ENCODE peak calls at places on chromosome 20, in ten cellular contexts. X is cardiac muscle cell, Q is endodermal cell, E is fibroblast of lung, B is A549, N is pancreas, V is mammary epithelial cell, M is astrocyte, L is NT2/D1, Y is gastrocnemius medialis. G is an unnamed sample. For H3K4me1, the result is how much of the 10 kb centered on the place peaks cover.

GRCh38 chr20:20603339-20603990 is 109.0 kb downstream of the RALGAPA2 start:
- DNase-seq in M (no peak), N (no peak), Q (peak), X (no peak), L (no peak), B (no peak), Y (no peak), E (no peak), V (peak), G (no peak)

GRCh38 chr20:21395039-21395665 is 2.2 kb downstream of the NKX2-4 start:
- DNase-seq in V (no peak), X (no peak), B (no peak), E (no peak), Y (no peak), Q (no peak), N (no peak), L (no peak), M (no peak), G (no peak)

GRCh38 chr20:6583134-6583738 is 184.2 kb upstream of the BMP2 start:
- DNase-seq in L (peak), N (peak), V (peak), B (peak), Y (peak), M (peak), E (peak), X (peak), Q (peak), G (peak)

GRCh38 chr20:62452475-62453095 is 23.2 kb downstream of the GATA5 start:
- DNase-seq in N (no peak), B (no peak), L (no peak), M (no peak), V (no peak), E (no peak), Q (no peak), Y (no peak), X (no peak), G (no peak)

GRCh38 chr20:44427804-44428173 is 47.9 kb upstream of the TTPAL start:
- DNase-seq in V (no peak), M (no peak), N (no peak), L (no peak), E (no peak), B (no peak), Q (no peak), Y (no peak), X (no peak), G (no peak)

GRCh38 chr20:21981607-21982344 is 276.3 kb downstream of the PAX1 start:
- DNase-seq in Y (no peak), E (peak), M (peak), V (no peak), N (no peak), L (no peak), Q (no peak), B (no peak), X (no peak), G (no peak)

GRCh38 chr20:7722564-7722963 is 217.7 kb downstream of the HAO1 start:
- DNase-seq in V (no peak), L (no peak), X (peak), N (no peak), Q (no peak), B (no peak), M (peak), E (no peak), Y (no peak), G (no peak)

GRCh38 chr20:47973519-47974233 is 188.4 kb upstream of the SULF2 start:
- DNase-seq in V (no peak), E (no peak), Q (peak), X (peak), M (peak), Y (no peak), L (no peak), B (no peak), N (no peak), G (no peak)

GRCh38 chr20:62353289-62354030 is 13.7 kb downstream of the LAMA5 start:
- DNase-seq in L (no peak), Q (no peak), B (no peak), M (no peak), N (peak), E (no peak), X (no peak), V (no peak), Y (no peak), G (no peak)

GRCh38 chr20:14937021-14937420 is 599.6 kb upstream of the FLRT3 start:
- DNase-seq in E (no peak), L (no peak), X (no peak), B (no peak), N (no peak), Y (no peak), M (no peak), Q (no peak), V (no peak), G (no peak)

GRCh38 chr20:49483018-49483705 is 694 bp upstream of the KCNB1 start:
- DNase-seq in E (no peak), L (no peak), B (no peak), X (no peak), Y (no peak), M (no peak), Q (peak), N (no peak), V (no peak), G (no peak)

GRCh38 chr20:20938599-20938998 is 167.6 kb downstream of the LINC00237 start:
- DNase-seq in V (no peak), Y (no peak), M (no peak), B (no peak), L (no peak), N (no peak), X (no peak), Q (no peak), E (no peak), G (no peak)

GRCh38 chr20:46289416-46289815 is 18.9 kb downstream of the CDH22 start:
- DNase-seq in Y (no peak), L (no peak), M (no peak), Q (no peak), N (no peak), B (no peak), E (no peak), X (no peak), V (no peak), G (no peak)

GRCh38 chr20:62723768-62724420 is 15.3 kb downstream of the NTSR1 start:
- DNase-seq in V (no peak), L (no peak), Q (no peak), N (peak), B (no peak), X (no peak), M (no peak), Y (no peak), E (no peak), G (no peak)

GRCh38 chr20:40959325-40960092 is 69.1 kb upstream of the TOP1 start:
- DNase-seq in V (no peak), L (no peak), X (no peak), B (no peak), Y (no peak), M (no peak), E (no peak), N (no peak), Q (no peak), G (no peak)

GRCh38 chr20:11229772-11230171 is 556.0 kb upstream of the JAG1 start:
- DNase-seq in N (no peak), X (peak), V (peak), E (peak), B (peak), L (no peak), Y (peak), Q (no peak), M (peak), G (no peak)

GRCh38 chr20:17856024-17856564 is 112.5 kb downstream of the SNX5 start:
- DNase-seq in Q (no peak), L (no peak), X (no peak), E (peak), V (peak), N (no peak), M (no peak), B (no peak), Y (no peak), G (no peak)

GRCh38 chr20:19120569-19120968 is 91.9 kb upstream of the SLC24A3 start:
- DNase-seq in L (no peak), B (no peak), X (no peak), E (no peak), N (no peak), Y (no peak), V (no peak), Q (no peak), M (no peak), G (no peak)

GRCh38 chr20:15945301-15945700 is 627.9 kb downstream of the KIF16B start:
- DNase-seq in B (no peak), M (no peak), Y (no peak), V (no peak), Q (no peak), X (no peak), E (peak), N (no peak), L (no peak), G (no peak)

GRCh38 chr20:49303211-49303610 is 25.4 kb upstream of the ZNFX1 start:
- DNase-seq in X (peak), Y (no peak), B (no peak), L (no peak), E (no peak), M (peak), N (no peak), Q (no peak), V (no peak), G (no peak)

GRCh38 chr20:64025101-64025825 is 10.7 kb upstream of the C20orf204 start:
- DNase-seq in X (no peak), N (no peak), L (no peak), Q (peak), B (no peak), Y (no peak), M (no peak), V (no peak), E (no peak), G (no peak)

GRCh38 chr20:11851646-11852045 is 66.0 kb upstream of the BTBD3 start:
- DNase-seq in Y (no peak), X (no peak), Q (no peak), M (no peak), L (no peak), N (no peak), E (no peak), B (no peak), V (peak), G (no peak)

GRCh38 chr20:20712004-20712473 is 405 bp downstream of the RALGAPA2 start:
- DNase-seq in E (peak), M (no peak), Y (peak), N (peak), B (no peak), Q (no peak), V (no peak), X (no peak), L (no peak), G (no peak)

GRCh38 chr20:62995481-62995880 is 11.3 kb downstream of the BHLHE23 start:
- DNase-seq in X (no peak), V (no peak), Y (no peak), M (no peak), E (no peak), L (no peak), N (no peak), Q (no peak), B (no peak), G (no peak)

GRCh38 chr20:34240698-34241615 is at the start of gene ASIP:
- DNase-seq in E (no peak), V (no peak), M (peak), L (no peak), Y (no peak), B (no peak), Q (no peak), X (peak), N (no peak), G (no peak)

GRCh38 chr20:47917549-47918070 is 132.3 kb upstream of the SULF2 start:
- DNase-seq in N (no peak), M (no peak), L (no peak), E (no peak), Y (no peak), V (peak), Q (no peak), B (no peak), X (no peak), G (no peak)

GRCh38 chr20:4369798-4370124 is 351.9 kb upstream of the PRND start:
- DNase-seq in V (no peak), B (no peak), X (no peak), E (no peak), N (no peak), Q (no peak), L (no peak), M (no peak), Y (no peak), G (no peak)

GRCh38 chr20:18314786-18315406 is 26.6 kb downstream of the ZNF133 start:
- DNase-seq in X (peak), L (no peak), E (peak), N (no peak), Y (no peak), Q (no peak), V (peak), M (peak), B (peak), G (no peak)

GRCh38 chr20:10876558-10876957 is 202.8 kb upstream of the JAG1 start:
- DNase-seq in M (no peak), Q (no peak), B (no peak), N (no peak), X (peak), V (no peak), E (peak), Y (no peak), L (no peak), G (no peak)

GRCh38 chr20:14401479-14402138 is 64.2 kb upstream of the FLRT3 start:
- DNase-seq in V (no peak), X (no peak), E (peak), M (no peak), N (no peak), Q (no peak), Y (no peak), L (no peak), B (no peak), G (no peak)

GRCh38 chr20:63163596-63164560 is 52.1 kb downstream of the YTHDF1 start:
- DNase-seq in V (no peak), X (no peak), B (no peak), E (no peak), M (no peak), N (peak), Y (no peak), Q (no peak), L (no peak), G (no peak)

GRCh38 chr20:1938464-1939269 is 43.5 kb downstream of the SIRPA start:
- DNase-seq in Y (no peak), N (no peak), E (no peak), M (no peak), L (no peak), B (no peak), X (no peak), Q (no peak), V (no peak), G (no peak)

GRCh38 chr20:41200446-41201202 is 63.3 kb downstream of the PLCG1 start:
- DNase-seq in Q (no peak), L (no peak), X (peak), M (no peak), V (no peak), Y (no peak), E (no peak), N (no peak), B (no peak), G (no peak)

GRCh38 chr20:41178904-41179432 is 41.6 kb downstream of the PLCG1 start:
- DNase-seq in B (no peak), E (no peak), L (no peak), X (peak), M (no peak), Y (peak), V (no peak), N (no peak), Q (peak), G (no peak)

GRCh38 chr20:18477821-18478220 is 10.6 kb downstream of the POLR3F start:
- DNase-seq in X (no peak), Q (no peak), E (no peak), L (no peak), Y (no peak), B (no peak), N (no peak), M (no peak), V (no peak), G (no peak)

GRCh38 chr20:36876473-36876833 is 515 bp downstream of the TLDC2 start:
- DNase-seq in E (no peak), Q (no peak), M (no peak), L (no peak), X (no peak), B (no peak), Y (no peak), N (no peak), V (no peak), G (no peak)
- H3K4me3 ChIP-seq in E (no peak), Q (no peak), M (no peak), L (no peak), X (no peak), B (no peak), Y (no peak), N (no peak), V (no peak), G (no peak)

DNA sequence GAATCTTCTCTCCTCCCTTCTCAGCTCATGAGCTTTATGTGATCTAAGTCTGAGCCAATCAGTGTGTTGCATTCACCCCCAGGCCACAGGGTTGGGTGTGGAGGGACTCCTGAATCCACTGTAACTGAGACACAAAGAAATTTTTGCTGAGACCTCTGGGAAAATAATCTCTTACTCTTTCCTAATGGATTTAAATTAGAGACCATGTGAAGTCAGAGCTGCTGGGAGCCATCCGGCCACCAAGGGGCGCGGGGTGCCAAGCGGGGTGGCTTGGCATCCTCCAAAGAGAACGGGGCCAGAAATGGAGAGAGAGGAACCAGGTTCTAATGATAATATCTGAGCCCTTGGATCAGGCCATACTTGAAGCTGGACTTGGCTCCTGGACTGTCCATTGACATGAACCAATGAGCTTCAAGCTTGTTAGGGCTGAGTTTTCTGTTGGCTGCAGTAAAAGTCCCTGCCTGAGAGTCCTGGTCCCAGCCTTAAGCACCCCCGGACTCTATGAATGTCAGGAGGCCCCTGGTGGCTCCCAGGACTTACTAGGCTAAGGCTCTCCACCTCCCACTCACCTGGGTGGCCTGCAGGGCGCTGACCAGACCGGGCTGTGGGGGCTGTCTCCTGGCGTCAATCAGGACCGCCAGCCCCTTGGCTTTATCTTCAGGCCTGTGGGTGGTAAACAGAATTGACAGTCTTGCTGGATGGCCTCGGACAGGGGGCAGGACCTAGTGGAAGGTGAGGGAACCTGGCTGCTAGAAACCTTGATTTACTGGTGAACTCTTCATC is 32.8 kb downstream of the KIAA1755 start:
- DNase-seq in M (no peak), Q (no peak), E (no peak), V (no peak), N (no peak), L (no peak), Y (peak), B (no peak), X (no peak), G (no peak)
- H3K4me1 ChIP-seq in M (under half), Q (under half), E (under half), V (under half), N (under half), L (under half), Y (under half), B (under half), X (under half), G (under half)

GRCh38 chr20:58613061-58613854 is 37.8 kb upstream of the STX16 start:
- DNase-seq in V (no peak), M (no peak), Y (no peak), N (no peak), Q (no peak), E (no peak), B (no peak), X (no peak), L (no peak), G (no peak)
- H3K4me3 ChIP-seq in V (no peak), M (no peak), Y (no peak), N (no peak), Q (no peak), E (no peak), B (no peak), X (no peak), L (no peak), G (no peak)

DNA sequence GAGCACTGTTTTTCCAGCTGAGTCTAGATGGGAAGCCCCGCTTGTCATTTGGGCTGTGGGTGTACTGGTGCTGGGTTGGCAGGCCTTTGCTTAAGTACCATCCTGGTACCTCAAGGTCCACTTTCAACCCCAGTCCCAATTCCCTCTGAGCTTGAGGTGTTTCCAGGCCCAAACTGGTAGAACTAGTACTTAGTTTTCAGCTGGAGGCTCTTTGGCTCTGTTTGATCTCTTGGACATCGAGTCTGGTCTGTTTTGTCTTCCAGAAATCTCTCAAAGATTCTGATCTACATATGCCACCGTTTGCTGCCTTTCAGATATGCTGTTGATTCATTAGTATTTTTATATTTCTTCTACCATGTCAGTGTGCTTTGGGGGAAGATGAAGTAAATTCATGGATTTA is 61.8 kb upstream of the GNRH2 start:
- DNase-seq in Y (no peak), M (no peak), B (no peak), E (no peak), Q (no peak), L (no peak), V (no peak), N (no peak), X (no peak), G (no peak)
- H3K4me1 ChIP-seq in Y (under half), M (under half), B (under half), E (under half), Q (under half), L (under half), V (under half), N (under half), X (under half), G (under half)

DNA sequence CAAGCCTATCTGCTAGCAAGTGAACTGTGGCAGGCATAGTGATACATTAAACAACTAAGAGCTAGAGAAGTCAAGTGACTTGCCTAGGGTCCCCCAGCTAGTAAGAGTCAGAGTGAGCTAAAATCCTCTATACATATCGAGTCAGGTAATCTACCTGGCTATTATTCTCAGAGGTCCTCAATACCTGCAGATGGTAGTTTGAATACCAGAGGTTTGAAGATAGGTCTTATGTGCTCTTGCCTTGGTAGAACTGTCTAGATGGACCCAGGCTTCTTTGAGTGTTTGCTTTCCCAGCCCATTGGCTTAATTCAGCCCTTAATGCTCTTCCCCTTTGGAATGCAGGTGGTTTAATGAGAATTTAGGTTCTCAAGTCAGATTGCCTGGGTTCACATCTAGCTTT is 1.1 kb downstream of the ERGIC3 start:
- DNase-seq in M (no peak), Q (no peak), N (no peak), X (no peak), Y (no peak), V (no peak), B (no peak), L (no peak), E (no peak), G (no peak)
- H3K4me3 ChIP-seq in M (peak), Q (peak), N (no peak), X (no peak), Y (no peak), V (no peak), B (peak), L (peak), E (peak), G (no peak)

GRCh38 chr20:60132162-60132826 is 174.1 kb downstream of the CDH26 start:
- DNase-seq in Y (no peak), N (no peak), L (no peak), M (no peak), X (no peak), Q (no peak), V (peak), E (no peak), B (no peak), G (no peak)
- H3K4me1 ChIP-seq in Y (under half), N (under half), L (under half), M (under half), X (under half), Q (under half), V (under half), E (under half), B (under half), G (under half)

GRCh38 chr20:53679597-53680309 is 86.1 kb upstream of the ZNF217 start:
- DNase-seq in E (no peak), X (no peak), M (no peak), Q (peak), L (no peak), N (no peak), V (no peak), B (no peak), Y (no peak), G (no peak)
- H3K4me3 ChIP-seq in E (no peak), X (no peak), M (no peak), Q (peak), L (no peak), N (no peak), V (no peak), B (no peak), Y (no peak), G (no peak)

GRCh38 chr20:32565735-32566032 is 19.4 kb downstream of the NOL4L start:
- DNase-seq in N (no peak), M (no peak), L (no peak), B (no peak), Y (no peak), X (no peak), Q (no peak), V (no peak), E (no peak), G (no peak)
- H3K4me1 ChIP-seq in N (under half), M (under half), L (under half), B (under half), Y (under half), X (under half), Q (under half), V (under half), E (under half), G (under half)

GRCh38 chr20:57264908-57265648 is 1.4 kb downstream of the BMP7 start:
- DNase-seq in E (no peak), V (no peak), N (peak), B (no peak), Q (no peak), X (no peak), Y (no peak), M (no peak), L (no peak), G (no peak)

GRCh38 chr20:57267158-57267821 is 849 bp upstream of the BMP7 start:
- DNase-seq in M (no peak), V (no peak), L (no peak), N (no peak), Q (no peak), X (no peak), Y (no peak), E (no peak), B (no peak), G (no peak)

GRCh38 chr20:57266251-57267157 is at the start of gene BMP7:
- DNase-seq in Y (no peak), Q (peak), L (no peak), M (no peak), X (no peak), B (no peak), V (peak), N (peak), E (no peak), G (no peak)

GRCh38 chr20:57264151-57264792 is 2.2 kb downstream of the BMP7 start:
- DNase-seq in L (no peak), B (no peak), V (no peak), E (no peak), N (peak), Y (no peak), Q (peak), M (no peak), X (no peak), G (no peak)

GRCh38 chr20:57265649-57266250 is 691 bp downstream of the BMP7 start:
- DNase-seq in B (no peak), V (peak), M (no peak), N (peak), Y (no peak), X (no peak), L (no peak), Q (peak), E (no peak), G (no peak)
- H3K4me3 ChIP-seq in B (peak), V (no peak), M (no peak), N (no peak), Y (no peak), X (peak), L (peak), Q (peak), E (no peak), G (peak)